ENCODE peak calls at places on chromosomes 7 and 10, in seven cellular contexts. Y, I, T, Q, H, C and M are unnamed samples.

GRCh38 chr7:1422512-1423265 is 36.6 kb downstream of the MICALL2 start:
- DNase-seq in Y (no peak), I (no peak), T (no peak), Q (no peak), H (peak; percentile 49), C (no peak), M (no peak)

GRCh38 chr7:101173752-101174244 is 6.3 kb downstream of the NAT16 start:
- DNase-seq in Y (no peak), I (no peak), T (no peak), Q (peak; percentile 70), H (no peak), C (peak; percentile 37), M (peak; percentile 90)

GRCh38 chr7:94403546-94403945 is 8.9 kb downstream of the COL1A2 start:
- DNase-seq in Y (no peak), I (no peak), T (no peak), Q (no peak), H (no peak), C (no peak), M (no peak)

GRCh38 chr10:119235381-119235780 is 28.0 kb downstream of the GRK5 start:
- DNase-seq in Y (no peak), I (peak; percentile 41), T (peak; percentile 38), Q (no peak), H (peak; percentile 66), C (no peak), M (no peak)

GRCh38 chr10:88962336-88962735 is 9.8 kb upstream of the ACTA2 start:
- DNase-seq in Y (no peak), I (no peak), T (no peak), Q (no peak), H (no peak), C (no peak), M (no peak)

GRCh38 chr10:82277591-82277990 is 402.6 kb downstream of the NRG3 start:
- DNase-seq in Y (no peak), I (no peak), T (peak; percentile 9), Q (no peak), H (no peak), C (no peak), M (no peak)

GRCh38 chr10:42960491-42961155 is 116.2 kb upstream of the RET start:
- DNase-seq in Y (no peak), I (no peak), T (peak; percentile 8), Q (no peak), H (peak; percentile 41), C (no peak), M (peak; percentile 70)

GRCh38 chr7:42935861-42936260 is 3.7 kb downstream of the MRPL32 start:
- DNase-seq in Y (no peak), I (no peak), T (peak; percentile 12), Q (no peak), H (no peak), C (no peak), M (no peak)

DNA sequence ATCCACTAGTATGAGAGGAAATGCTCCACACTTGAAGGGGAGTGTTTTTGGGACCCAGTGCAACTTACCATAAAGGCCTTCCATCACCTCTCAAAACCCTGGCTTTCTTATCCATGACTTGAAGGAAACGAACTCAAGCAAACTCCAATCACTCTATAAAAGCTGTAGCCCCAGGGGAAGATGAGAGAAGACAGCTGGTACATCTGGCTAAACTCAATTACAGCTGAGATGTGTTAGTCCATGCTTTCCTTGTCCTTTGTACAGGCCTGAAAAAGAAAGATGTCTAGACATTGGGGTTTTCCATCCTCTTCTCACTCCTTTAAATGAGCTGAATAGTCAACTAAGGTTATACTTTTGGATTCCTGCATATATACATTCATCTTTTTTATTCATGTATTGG is 89.5 kb upstream of the ANKRD30A start:
- DNase-seq in Y (no peak), I (no peak), T (no peak), Q (no peak), H (no peak), C (no peak), M (no peak)
- H3K9me3 ChIP-seq in Y (no peaks in the 10 kb centered on the region), I (no peaks in the 10 kb centered on the region), T (no peaks in the 10 kb centered on the region), Q (peaks cover 24% of the 10 kb centered on the region), H (no peaks in the 10 kb centered on the region), C (no peaks in the 10 kb centered on the region), M (peaks cover 27% of the 10 kb centered on the region)

GRCh38 chr7:64266341-64266919 is 38.2 kb downstream of the ZNF679 start:
- DNase-seq in Y (no peak), I (no peak), T (no peak), Q (no peak), H (no peak), C (no peak), M (no peak)
- H3K9me3 ChIP-seq in Y (peaks cover 10% of the 10 kb centered on the region), I (peaks cover 33% of the 10 kb centered on the region), T (no peaks in the 10 kb centered on the region), Q (peaks cover 67% of the 10 kb centered on the region), H (peaks cover 7% of the 10 kb centered on the region), C (peaks cover 17% of the 10 kb centered on the region), M (peaks cover 33% of the 10 kb centered on the region)

DNA sequence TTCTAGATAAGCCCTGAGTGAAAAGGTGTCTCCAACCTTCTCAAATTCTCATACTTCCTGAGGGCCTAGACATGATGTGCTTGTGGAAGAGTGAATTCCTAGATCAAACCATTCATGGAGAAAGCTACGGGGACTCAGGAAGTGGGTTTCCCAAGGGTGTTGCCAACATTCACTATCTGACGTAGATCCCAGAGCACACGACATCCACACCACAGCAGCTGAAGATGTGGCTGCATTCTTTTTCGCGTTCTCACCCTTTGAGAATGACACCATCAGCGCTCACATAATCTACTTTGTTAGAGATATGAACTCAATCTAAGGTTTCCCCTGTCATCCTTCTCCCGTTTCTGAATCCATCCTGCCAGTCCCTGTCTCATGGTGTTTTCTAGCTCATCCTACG is 290.8 kb downstream of the DNAJB6 start:
- DNase-seq in Y (no peak), I (no peak), T (no peak), Q (no peak), H (no peak), C (no peak), M (no peak)
- H3K9me3 ChIP-seq in Y (peaks cover 27% of the 10 kb centered on the region), I (no peaks in the 10 kb centered on the region), T (no peaks in the 10 kb centered on the region), Q (no peaks in the 10 kb centered on the region), H (no peaks in the 10 kb centered on the region), C (no peaks in the 10 kb centered on the region), M (no peaks in the 10 kb centered on the region)

DNA sequence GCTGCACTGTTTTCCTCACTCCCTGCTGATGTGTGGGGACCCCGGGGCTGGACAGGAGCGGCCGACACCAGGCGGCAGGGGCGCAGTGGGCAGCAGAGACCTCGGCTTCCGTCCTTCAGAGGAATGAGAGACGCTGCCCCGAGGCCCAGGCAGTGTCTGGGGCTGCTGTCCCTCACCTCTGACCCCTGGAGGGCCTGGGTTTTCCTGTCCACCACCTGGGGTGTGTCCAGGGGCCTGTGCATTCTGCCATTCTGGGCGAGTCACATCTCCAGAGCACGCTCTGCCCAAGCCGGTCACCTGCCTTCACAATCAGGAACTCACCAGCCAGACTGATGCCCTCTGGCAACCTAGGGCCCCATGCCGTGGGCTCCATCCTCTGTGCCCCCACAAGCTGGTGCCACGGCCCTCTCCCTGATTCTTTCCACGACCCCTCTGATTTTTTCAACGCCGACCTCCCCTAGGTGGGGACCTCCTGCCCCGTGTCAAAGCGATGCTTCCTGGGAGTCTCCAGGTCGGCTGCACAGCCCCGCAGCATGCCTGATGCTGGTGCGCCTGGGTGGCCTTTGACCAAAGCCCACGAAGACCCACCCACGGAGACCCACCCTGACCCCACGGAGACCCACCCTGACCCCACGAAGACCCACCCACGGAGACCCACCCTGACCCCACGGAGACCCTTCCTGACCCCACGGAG is 53.7 kb upstream of the CFAP46 start:
- DNase-seq in Y (no peak), I (no peak), T (no peak), Q (no peak), H (no peak), C (no peak), M (no peak)
- H3K9me3 ChIP-seq in Y (no peaks in the 10 kb centered on the region), I (no peaks in the 10 kb centered on the region), T (no peaks in the 10 kb centered on the region), Q (no peaks in the 10 kb centered on the region), H (no peaks in the 10 kb centered on the region), C (no peaks in the 10 kb centered on the region), M (no peaks in the 10 kb centered on the region)

DNA sequence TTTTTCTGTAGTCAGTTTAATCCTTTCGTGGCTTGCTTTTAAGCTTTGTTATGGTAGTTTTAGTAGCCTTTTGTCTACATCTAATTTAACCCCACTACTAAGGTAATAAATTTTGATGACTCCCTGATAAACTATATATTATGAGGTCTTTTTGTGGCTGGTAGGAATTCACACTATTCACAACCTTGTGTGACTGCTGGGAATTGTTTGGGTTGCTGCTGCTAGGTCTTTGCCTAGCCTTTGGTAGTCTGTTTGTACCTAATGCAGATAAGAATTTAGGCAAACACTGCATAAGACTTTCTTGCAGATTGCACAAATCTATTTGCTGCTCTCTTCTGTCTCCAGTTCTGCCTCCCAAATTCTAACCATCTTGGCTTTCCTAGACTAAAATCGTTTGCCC is 58.3 kb downstream of the SHOC2 start:
- DNase-seq in Y (no peak), I (no peak), T (no peak), Q (no peak), H (no peak), C (no peak), M (no peak)
- H3K9me3 ChIP-seq in Y (peaks cover 6% of the 10 kb centered on the region), I (no peaks in the 10 kb centered on the region), T (no peaks in the 10 kb centered on the region), Q (no peaks in the 10 kb centered on the region), H (no peaks in the 10 kb centered on the region), C (no peaks in the 10 kb centered on the region), M (no peaks in the 10 kb centered on the region)

DNA sequence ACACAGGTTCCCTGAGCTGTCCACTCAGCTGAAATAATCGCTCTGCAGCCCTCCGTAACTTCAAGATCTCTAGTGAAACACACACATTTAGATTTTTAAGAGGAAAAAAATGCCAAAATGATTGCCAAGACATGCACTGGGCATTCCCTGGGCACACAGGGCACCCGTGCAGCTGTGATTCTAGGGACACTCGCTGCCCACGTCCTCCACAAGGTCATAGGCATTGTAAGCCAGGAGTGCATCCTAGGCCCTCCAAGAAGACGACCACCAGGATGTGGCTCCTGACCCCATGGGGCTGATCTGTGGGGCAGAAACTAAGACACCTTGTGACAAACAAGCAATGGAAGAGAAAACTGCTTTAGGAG is 563.3 kb downstream of the PTPRN2 start:
- DNase-seq in Y (no peak), I (no peak), T (no peak), Q (no peak), H (no peak), C (no peak), M (no peak)
- H3K9me3 ChIP-seq in Y (no peaks in the 10 kb centered on the region), I (no peaks in the 10 kb centered on the region), T (no peaks in the 10 kb centered on the region), Q (no peaks in the 10 kb centered on the region), H (no peaks in the 10 kb centered on the region), C (no peaks in the 10 kb centered on the region), M (no peaks in the 10 kb centered on the region)